ENCODE peak calls at places on chromosomes 4 and X, in eight cellular contexts. C is A549, E is IMR-90, D is GM12892, S is vagina, O is sigmoid colon, K is esophagus muscularis mucosa, H is suprapubic skin. A is an unnamed sample.

GRCh38 chrX:39096599-39096998 is 295.3 kb downstream of the MID1IP1 start:
- DNase-seq in C (no peak), E (no peak), D (no peak), S (no peak), O (no peak), K (no peak), H (no peak), A (no peak)

GRCh38 chr4:86101841-86102240 is 258.0 kb downstream of the MAPK10 start:
- DNase-seq in C (no peak), E (no peak), D (no peak), S (no peak), O (no peak), K (no peak), H (no peak), A (no peak)

GRCh38 chr4:72357908-72358307 is 211.1 kb downstream of the ADAMTS3 start:
- DNase-seq in C (no peak), E (no peak), D (no peak), S (no peak), O (no peak), K (no peak), H (no peak), A (no peak)

GRCh38 chrX:48025561-48025960 is 18.8 kb downstream of the SPACA5 start:
- DNase-seq in C (peak; percentile 72), E (peak; percentile 61), D (no peak), S (peak; percentile 52), O (no peak), K (no peak), H (no peak), A (no peak)

GRCh38 chrX:148659481-148659880 is 159.1 kb downstream of the AFF2 start:
- DNase-seq in C (no peak), E (no peak), D (no peak), S (no peak), O (no peak), K (no peak), H (no peak), A (no peak)

GRCh38 chrX:19627081-19627480 is 111.8 kb upstream of the MAP3K15 start:
- DNase-seq in C (no peak), E (no peak), D (no peak), S (no peak), O (no peak), K (no peak), H (no peak), A (no peak)

GRCh38 chr4:109378511-109378910 is 55.1 kb upstream of the SEC24B start:
- DNase-seq in C (no peak), E (no peak), D (no peak), S (no peak), O (no peak), K (no peak), H (no peak), A (no peak)

GRCh38 chr4:77564231-77564630 is 41.4 kb upstream of the CXCL13 start:
- DNase-seq in C (no peak), E (no peak), D (no peak), S (no peak), O (peak; percentile 75), K (no peak), H (no peak), A (peak; percentile 22)

GRCh38 chrX:84729809-84730208 is 227.6 kb upstream of the HDX start:
- DNase-seq in C (peak; percentile 43), E (peak; percentile 31), D (peak; percentile 1), S (no peak), O (peak; percentile 63), K (no peak), H (no peak), A (no peak)

GRCh38 chrX:69616520-69617203 is 749 bp downstream of the EDA start:
- DNase-seq in C (no peak), E (no peak), D (peak; percentile 1), S (no peak), O (peak; percentile 66), K (no peak), H (peak; percentile 65), A (peak; percentile 48)

GRCh38 chr4:36088542-36088941 is 155.8 kb downstream of the ARAP2 start:
- DNase-seq in C (peak; percentile 1), E (no peak), D (no peak), S (no peak), O (no peak), K (no peak), H (no peak), A (no peak)

GRCh38 chr4:91064157-91064853 is 937.1 kb downstream of the CCSER1 start:
- DNase-seq in C (peak; percentile 5), E (no peak), D (no peak), S (no peak), O (no peak), K (no peak), H (no peak), A (no peak)

GRCh38 chr4:160159457-160159856 is 1056.6 kb downstream of the RAPGEF2 start:
- DNase-seq in C (no peak), E (no peak), D (no peak), S (no peak), O (no peak), K (no peak), H (no peak), A (no peak)

GRCh38 chr4:175263537-175263936 is 345.4 kb downstream of the ADAM29 start:
- DNase-seq in C (no peak), E (no peak), D (no peak), S (no peak), O (no peak), K (no peak), H (no peak), A (no peak)

GRCh38 chrX:17788439-17788838 is 51.1 kb downstream of the SCML1 start:
- DNase-seq in C (peak; percentile 33), E (peak; percentile 16), D (peak; percentile 44), S (no peak), O (no peak), K (no peak), H (no peak), A (peak; percentile 52)

GRCh38 chr4:89129080-89129640 is 17.8 kb downstream of the TIGD2 start:
- DNase-seq in C (peak; percentile 54), E (peak; percentile 74), D (no peak), S (no peak), O (no peak), K (no peak), H (no peak), A (no peak)

GRCh38 chrX:40260123-40260751 is 162.5 kb upstream of the BCOR start:
- DNase-seq in C (no peak), E (no peak), D (no peak), S (no peak), O (no peak), K (no peak), H (no peak), A (no peak)

GRCh38 chrX:110258552-110258951 is 59.3 kb downstream of the AMMECR1 start:
- DNase-seq in C (no peak), E (peak; percentile 68), D (no peak), S (no peak), O (no peak), K (no peak), H (no peak), A (no peak)

DNA sequence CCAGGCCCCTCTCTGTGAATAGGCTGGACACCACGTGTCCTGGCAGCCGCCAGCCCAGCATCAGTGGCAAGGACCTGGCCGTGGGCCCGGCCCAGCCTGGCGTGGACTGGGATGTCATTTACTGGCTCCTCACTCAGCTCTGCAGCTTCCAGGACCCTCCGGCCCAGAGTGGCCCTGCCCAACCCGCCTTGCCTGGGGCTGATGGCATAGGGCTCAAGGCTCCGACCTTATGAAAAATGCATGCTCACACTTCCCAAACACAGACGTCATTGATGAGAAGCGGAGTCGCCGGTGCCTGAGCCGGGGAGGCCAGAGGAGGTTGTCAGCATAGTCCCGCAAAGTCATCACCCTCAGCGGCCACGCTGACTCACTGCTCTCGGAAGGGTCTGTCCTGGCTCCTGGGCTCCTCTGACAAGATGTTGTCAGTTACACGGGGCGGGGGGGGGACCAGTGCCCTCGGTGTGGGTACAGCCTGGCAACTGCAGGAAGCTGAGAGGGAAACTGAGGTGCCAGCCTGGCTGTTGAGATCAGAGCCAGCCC is 14.3 kb downstream of the CFAP99 start:
- DNase-seq in C (no peak), E (peak; percentile 64), D (no peak), S (no peak), O (no peak), K (no peak), H (no peak), A (no peak)
- TF ChIP-seq POLR2A in C (no peak), E (no peak), D (no peak), S (no peak), O (no peak), K (no peak), H (no peak), A (no peak)

GRCh38 chrX:9342581-9343051 is 122.2 kb upstream of the TBL1X start:
- DNase-seq in C (peak; percentile 91), E (peak; percentile 80), D (no peak), S (no peak), O (peak; percentile 94), K (peak; percentile 93), H (peak; percentile 89), A (peak; percentile 87)
- TF ChIP-seq POLR2A in C (no peak), E (no peak), D (no peak), S (no peak), O (no peak), K (no peak), H (no peak), A (no peak)

GRCh38 chr4:99943904-99944437 is 2.4 kb downstream of the DNAJB14 start:
- DNase-seq in C (no peak), E (no peak), D (no peak), S (no peak), O (no peak), K (no peak), H (no peak), A (no peak)

GRCh38 chr4:99945718-99946345 is 586 bp downstream of the DNAJB14 start:
- DNase-seq in C (peak; percentile 14), E (peak; percentile 21), D (no peak), S (no peak), O (peak; percentile 66), K (no peak), H (no peak), A (no peak)

GRCh38 chr4:99947190-99947578 is 766 bp upstream of the DNAJB14 start:
- DNase-seq in C (no peak), E (no peak), D (no peak), S (no peak), O (no peak), K (no peak), H (no peak), A (no peak)

GRCh38 chr4:99947608-99948007 is 1.2 kb upstream of the DNAJB14 start:
- DNase-seq in C (no peak), E (no peak), D (no peak), S (no peak), O (no peak), K (no peak), H (no peak), A (no peak)

GRCh38 chr4:99946346-99947189 is at the start of gene DNAJB14:
- DNase-seq in C (peak; percentile 73), E (peak; percentile 69), D (peak; percentile 51), S (peak; percentile 88), O (peak; percentile 87), K (no peak), H (peak; percentile 79), A (peak; percentile 83)
- TF ChIP-seq POLR2A in C (peak; percentile 60), E (peak; percentile 41), D (peak; percentile 92), S (no peak), O (no peak), K (no peak), H (no peak), A (peak; percentile 14)

DNA sequence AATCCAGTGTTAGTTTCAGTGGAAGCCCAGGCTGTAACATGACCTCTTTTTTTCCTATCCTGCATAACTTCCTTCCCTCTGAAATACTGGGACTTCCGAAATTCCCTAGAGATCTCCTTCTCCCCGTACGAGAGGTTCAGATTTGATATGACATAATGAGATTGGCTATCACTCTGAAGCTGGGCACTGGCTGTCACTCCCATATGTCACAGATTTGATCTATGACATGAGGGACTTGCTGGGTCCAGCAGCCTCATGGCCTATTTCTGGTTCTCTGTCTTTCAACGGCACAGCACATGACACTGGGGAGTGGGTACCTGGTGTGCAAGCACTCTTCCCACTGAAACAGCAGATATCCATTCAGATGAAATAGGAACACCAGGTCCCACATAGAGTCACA is 36.7 kb downstream of the PF4 start:
- DNase-seq in C (no peak), E (no peak), D (no peak), S (no peak), O (no peak), K (no peak), H (no peak), A (no peak)
- TF ChIP-seq POLR2A in C (no peak), E (no peak), D (no peak), S (no peak), O (no peak), K (no peak), H (no peak), A (no peak)

A was measured in ovary.